ENCODE peak calls at places on chromosome 13, in four cellular contexts. One of them, this sample, is unnamed.

GRCh38 chr13:44815507-44816074 is 173.7 kb downstream of the NUFIP1 start:
- DNase-seq in NCI-H1417: no peak
- DNase-seq in stimulated activated CD4-positive, alpha-beta T cell treated with anti-CD3 and anti-CD28 coated beads, Interleukin-2, amount 100 ng/mL, for 24 hours: peak; percentile 43
- DNase-seq in HAP-1: peak; percentile 10
- DNase-seq in this sample: peak; percentile 27

GRCh38 chr13:114089341-114089740 is 43.1 kb downstream of the RASA3 start:
- DNase-seq in NCI-H1417: no peak
- DNase-seq in stimulated activated CD4-positive, alpha-beta T cell treated with anti-CD3 and anti-CD28 coated beads, Interleukin-2, amount 100 ng/mL, for 24 hours: no peak
- DNase-seq in HAP-1: no peak
- DNase-seq in this sample: no peak

GRCh38 chr13:30690282-30691188 is 44.8 kb upstream of the ALOX5AP start:
- DNase-seq in NCI-H1417: no peak
- DNase-seq in stimulated activated CD4-positive, alpha-beta T cell treated with anti-CD3 and anti-CD28 coated beads, Interleukin-2, amount 100 ng/mL, for 24 hours: no peak
- DNase-seq in HAP-1: no peak
- DNase-seq in this sample: peak; percentile 12

GRCh38 chr13:113647351-113648217 is 10.4 kb downstream of the ATP4B start:
- DNase-seq in NCI-H1417: peak; percentile 97
- DNase-seq in stimulated activated CD4-positive, alpha-beta T cell treated with anti-CD3 and anti-CD28 coated beads, Interleukin-2, amount 100 ng/mL, for 24 hours: no peak
- DNase-seq in HAP-1: no peak
- DNase-seq in this sample: no peak

GRCh38 chr13:34076319-34076718 is 258.4 kb downstream of the RFC3 start:
- DNase-seq in NCI-H1417: no peak
- DNase-seq in stimulated activated CD4-positive, alpha-beta T cell treated with anti-CD3 and anti-CD28 coated beads, Interleukin-2, amount 100 ng/mL, for 24 hours: no peak
- DNase-seq in HAP-1: no peak
- DNase-seq in this sample: no peak

GRCh38 chr13:69291292-69291906 is 816.2 kb upstream of the ATXN8OS start:
- DNase-seq in NCI-H1417: no peak
- DNase-seq in stimulated activated CD4-positive, alpha-beta T cell treated with anti-CD3 and anti-CD28 coated beads, Interleukin-2, amount 100 ng/mL, for 24 hours: no peak
- DNase-seq in HAP-1: no peak
- DNase-seq in this sample: no peak

GRCh38 chr13:45194081-45194939 is 6.5 kb downstream of the KCTD4 start:
- DNase-seq in NCI-H1417: no peak
- DNase-seq in stimulated activated CD4-positive, alpha-beta T cell treated with anti-CD3 and anti-CD28 coated beads, Interleukin-2, amount 100 ng/mL, for 24 hours: no peak
- DNase-seq in HAP-1: peak; percentile 55
- DNase-seq in this sample: no peak

GRCh38 chr13:112260108-112261055 is 115.8 kb upstream of the SPACA7 start:
- DNase-seq in NCI-H1417: no peak
- DNase-seq in stimulated activated CD4-positive, alpha-beta T cell treated with anti-CD3 and anti-CD28 coated beads, Interleukin-2, amount 100 ng/mL, for 24 hours: no peak
- DNase-seq in HAP-1: no peak
- DNase-seq in this sample: no peak

GRCh38 chr13:24220086-24220703 is 59.7 kb downstream of the SPATA13 start:
- DNase-seq in NCI-H1417: peak; percentile 82
- DNase-seq in stimulated activated CD4-positive, alpha-beta T cell treated with anti-CD3 and anti-CD28 coated beads, Interleukin-2, amount 100 ng/mL, for 24 hours: peak; percentile 29
- DNase-seq in HAP-1: peak; percentile 70
- DNase-seq in this sample: peak; percentile 39